ENCODE peak calls at places on chromosomes 2 and 18, in six cellular contexts. Z is GM12878, L is A549, J is endothelial cell of umbilical vein, C is K562, M is HepG2. D is an unnamed sample.

GRCh38 chr18:56984731-56985130 is 162.2 kb upstream of the BOD1L2 start:
- DNase-seq in Z (no peak), L (no peak), J (no peak), C (no peak), M (peak; percentile 2), D (no peak)

GRCh38 chr18:79211844-79212243 is 142.7 kb downstream of the ATP9B start:
- DNase-seq in Z (no peak), L (no peak), J (no peak), C (no peak), M (peak; percentile 27), D (peak; percentile 43)

GRCh38 chr2:12169721-12170120 is 423.3 kb downstream of the LPIN1 start:
- DNase-seq in Z (no peak), L (no peak), J (peak; percentile 76), C (no peak), M (no peak), D (peak; percentile 12)

GRCh38 chr18:58645398-58645797 is 16.5 kb upstream of the ALPK2 start:
- DNase-seq in Z (no peak), L (no peak), J (no peak), C (no peak), M (no peak), D (no peak)

GRCh38 chr2:166180951-166181812 is 53.4 kb upstream of the SCN1A start:
- DNase-seq in Z (no peak), L (peak; percentile 45), J (peak; percentile 65), C (peak; percentile 50), M (peak; percentile 79), D (peak; percentile 51)

GRCh38 chr2:9895669-9896068 is 52.4 kb downstream of the TAF1B start:
- DNase-seq in Z (no peak), L (no peak), J (peak; percentile 8), C (no peak), M (peak; percentile 58), D (no peak)

GRCh38 chr2:117859924-117860647 is 45.6 kb downstream of the DDX18 start:
- DNase-seq in Z (no peak), L (no peak), J (no peak), C (no peak), M (no peak), D (no peak)

GRCh38 chr2:21535826-21536225 is 412.1 kb downstream of the TDRD15 start:
- DNase-seq in Z (no peak), L (no peak), J (no peak), C (no peak), M (no peak), D (peak; percentile 4)

GRCh38 chr2:75100011-75100680 is 99.2 kb downstream of the TACR1 start:
- DNase-seq in Z (no peak), L (peak; percentile 33), J (no peak), C (no peak), M (no peak), D (no peak)

GRCh38 chr2:8298783-8299182 is 383.1 kb upstream of the ID2 start:
- DNase-seq in Z (no peak), L (no peak), J (no peak), C (no peak), M (no peak), D (peak; percentile 99)

GRCh38 chr2:76599732-76600368 is 889.1 kb upstream of the GCFC2 start:
- DNase-seq in Z (peak; percentile 43), L (peak; percentile 81), J (peak; percentile 73), C (peak; percentile 38), M (peak; percentile 93), D (peak; percentile 87)

GRCh38 chr2:94947097-94948016 is 76.1 kb downstream of the TEKT4 start:
- DNase-seq in Z (no peak), L (no peak), J (no peak), C (no peak), M (no peak), D (no peak)

GRCh38 chr2:120017201-120017600 is 4.3 kb downstream of the EPB41L5 start:
- DNase-seq in Z (no peak), L (no peak), J (peak; percentile 55), C (no peak), M (no peak), D (no peak)

GRCh38 chr2:150878347-150878746 is 383.3 kb downstream of the RBM43 start:
- DNase-seq in Z (no peak), L (peak; percentile 17), J (no peak), C (no peak), M (peak; percentile 13), D (peak; percentile 24)

GRCh38 chr2:19868705-19869550 is 32.9 kb downstream of the TTC32 start:
- DNase-seq in Z (no peak), L (no peak), J (no peak), C (peak; percentile 42), M (no peak), D (peak; percentile 22)

GRCh38 chr2:166158546-166158945 is 30.7 kb upstream of the SCN1A start:
- DNase-seq in Z (no peak), L (no peak), J (no peak), C (no peak), M (no peak), D (no peak)

GRCh38 chr2:241519669-241520068 is 11.3 kb upstream of the STK25 start:
- DNase-seq in Z (no peak), L (no peak), J (no peak), C (no peak), M (no peak), D (no peak)

GRCh38 chr2:98972582-98973167 is 36.6 kb upstream of the CRACDL start:
- DNase-seq in Z (no peak), L (no peak), J (no peak), C (no peak), M (no peak), D (no peak)

GRCh38 chr2:232662486-232663260 is 29.3 kb downstream of the EFHD1 start:
- DNase-seq in Z (no peak), L (no peak), J (no peak), C (no peak), M (no peak), D (no peak)

GRCh38 chr2:240426797-240427721 is 8.4 kb upstream of the GPC1 start:
- DNase-seq in Z (no peak), L (peak; percentile 66), J (no peak), C (peak; percentile 26), M (no peak), D (no peak)

GRCh38 chr2:125516496-125517109 is 1139.4 kb upstream of the GYPC start:
- DNase-seq in Z (no peak), L (peak; percentile 9), J (no peak), C (peak; percentile 17), M (peak; percentile 10), D (peak; percentile 58)

GRCh38 chr2:152740743-152741328 is 22.4 kb downstream of the ARL6IP6 start:
- DNase-seq in Z (no peak), L (peak; percentile 72), J (peak; percentile 78), C (peak; percentile 56), M (peak; percentile 71), D (peak; percentile 72)

GRCh38 chr2:75570948-75571729 is 10.4 kb upstream of the EVA1A start:
- DNase-seq in Z (no peak), L (no peak), J (peak; percentile 55), C (no peak), M (peak; percentile 96), D (no peak)

GRCh38 chr2:216320852-216321251 is 51.4 kb downstream of the MARCHF4 start:
- DNase-seq in Z (no peak), L (no peak), J (no peak), C (no peak), M (no peak), D (no peak)

GRCh38 chr2:65024149-65024829 is 31.9 kb upstream of the CEP68 start:
- DNase-seq in Z (no peak), L (peak; percentile 29), J (no peak), C (no peak), M (no peak), D (peak; percentile 71)

GRCh38 chr2:205892141-205893064 is 193.6 kb downstream of the INO80D start:
- DNase-seq in Z (no peak), L (no peak), J (no peak), C (no peak), M (peak; percentile 58), D (no peak)

GRCh38 chr2:197205590-197206215 is 104.9 kb downstream of the ANKRD44 start:
- DNase-seq in Z (peak; percentile 56), L (no peak), J (no peak), C (no peak), M (no peak), D (no peak)

GRCh38 chr2:176085861-176086771 is 2.4 kb upstream of the EVX2 start:
- DNase-seq in Z (no peak), L (peak; percentile 55), J (peak; percentile 47), C (peak; percentile 25), M (peak; percentile 31), D (peak; percentile 80)

GRCh38 chr2:192749606-192750200 is 555.0 kb upstream of the TMEFF2 start:
- DNase-seq in Z (no peak), L (peak; percentile 16), J (no peak), C (no peak), M (peak; percentile 9), D (peak; percentile 12)
- TF ChIP-seq CTCF in Z (no peak), L (peak; percentile 33), J (no peak), C (no peak), M (peak; percentile 49), D (peak; percentile 28)

GRCh38 chr2:223759569-223760430 is 77.6 kb downstream of the AP1S3 start:
- DNase-seq in Z (no peak), L (peak; percentile 75), J (peak; percentile 42), C (no peak), M (peak; percentile 81), D (peak; percentile 5)

GRCh38 chr2:223758131-223758840 is 79.1 kb downstream of the AP1S3 start:
- DNase-seq in Z (no peak), L (no peak), J (peak; percentile 76), C (no peak), M (no peak), D (no peak)

GRCh38 chr2:223751012-223751411 is 86.4 kb downstream of the AP1S3 start:
- DNase-seq in Z (no peak), L (no peak), J (no peak), C (no peak), M (peak; percentile 18), D (no peak)

GRCh38 chr2:223753940-223754339 is 83.4 kb downstream of the AP1S3 start:
- DNase-seq in Z (no peak), L (no peak), J (no peak), C (no peak), M (peak; percentile 66), D (no peak)
- H3K4me3 ChIP-seq in Z (no peak overlapping the region), L (no peak overlapping the region), J (no peak overlapping the region), C (no peak overlapping the region), M (no peak overlapping the region), D (no peak overlapping the region)

DNA sequence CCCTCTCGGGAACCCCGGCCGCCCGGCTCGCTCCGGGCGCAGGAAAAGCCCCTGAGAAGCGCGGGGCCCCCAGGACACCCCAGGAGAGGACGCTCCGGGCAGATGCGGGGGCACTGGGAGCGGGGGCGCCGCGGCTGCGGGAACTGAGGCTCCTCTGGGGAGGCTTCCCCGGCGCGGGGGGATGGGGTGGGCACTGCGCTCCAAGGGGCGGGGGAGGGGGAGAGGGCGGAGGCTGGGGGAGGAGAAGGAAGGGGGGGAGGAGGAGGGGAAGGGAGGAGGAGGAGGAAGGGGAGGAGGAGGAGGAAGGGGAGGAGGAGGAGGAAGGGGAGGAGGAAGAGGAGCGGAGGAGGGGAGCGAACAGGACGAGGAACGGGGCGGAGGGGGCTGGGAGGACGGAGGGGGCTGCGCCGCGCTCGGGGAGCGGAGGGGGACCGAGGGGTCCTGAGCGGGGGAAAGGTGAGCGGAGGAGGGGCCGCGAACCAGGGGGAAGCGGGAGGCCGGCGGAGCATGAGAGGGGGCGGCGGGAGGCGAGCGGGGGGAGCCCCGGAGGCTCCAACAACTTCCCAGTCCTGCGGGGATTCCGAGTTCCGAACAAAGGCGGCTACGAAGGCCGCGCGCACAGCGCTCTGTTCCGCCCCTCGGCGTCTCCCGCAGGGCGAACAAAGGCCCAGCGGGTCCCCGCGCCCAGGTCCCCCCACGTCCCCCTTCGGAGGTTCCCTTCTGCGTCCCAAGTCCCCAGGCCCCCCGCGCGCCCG is 742 bp downstream of the PXDN start:
- DNase-seq in Z (no peak), L (no peak), J (peak; percentile 37), C (no peak), M (no peak), D (peak; percentile 66)
- TF ChIP-seq MYC in Z (no peak), L (no peak), J (no peak), C (no peak), M (no peak), D (no peak)

GRCh38 chr2:85291425-85292023 is 36.3 kb downstream of the TGOLN2 start:
- DNase-seq in Z (no peak), L (no peak), J (no peak), C (no peak), M (no peak), D (peak; percentile 27)
- TF ChIP-seq CTCF in Z (no peak), L (no peak), J (no peak), C (no peak), M (no peak), D (no peak)

D was measured in NB4.